ENCODE peak calls at places on chromosomes 13 and 19, in seven cellular contexts. W, S, O, E, Q, V and C are unnamed samples.

GRCh38 chr19:28482221-28482620 is 730.7 kb downstream of the UQCRFS1 start:
- DNase-seq in W (no peak), S (no peak), O (no peak), E (no peak), Q (no peak), V (no peak), C (peak)

GRCh38 chr19:42197375-42197817 is 20.1 kb downstream of the DEDD2 start:
- DNase-seq in W (no peak), S (no peak), O (no peak), E (no peak), Q (no peak), V (no peak), C (peak)

GRCh38 chr13:78680064-78680463 is 21.1 kb upstream of the OBI1 start:
- DNase-seq in W (no peak), S (no peak), O (no peak), E (no peak), Q (no peak), V (no peak), C (no peak)

GRCh38 chr19:6613711-6614110 is 22.8 kb upstream of the CD70 start:
- DNase-seq in W (no peak), S (no peak), O (no peak), E (no peak), Q (no peak), V (no peak), C (peak)

GRCh38 chr19:7862413-7862951 is 11.7 kb downstream of the PRR36 start:
- DNase-seq in W (no peak), S (peak), O (peak), E (peak), Q (peak), V (peak), C (no peak)

GRCh38 chr13:45500492-45501174 is 35.9 kb downstream of the COG3 start:
- DNase-seq in W (no peak), S (no peak), O (no peak), E (no peak), Q (peak), V (no peak), C (peak)

GRCh38 chr19:8481191-8481590 is 21.2 kb downstream of the PRAM1 start:
- DNase-seq in W (no peak), S (no peak), O (no peak), E (no peak), Q (no peak), V (no peak), C (no peak)

GRCh38 chr13:62129000-62129551 is 713.4 kb upstream of the PCDH20 start:
- DNase-seq in W (no peak), S (no peak), O (no peak), E (no peak), Q (no peak), V (no peak), C (no peak)

GRCh38 chr13:78603240-78603947 is at the start of gene POU4F1:
- DNase-seq in W (peak), S (no peak), O (peak), E (peak), Q (peak), V (no peak), C (no peak)

GRCh38 chr19:51333836-51334460 is 8.0 kb downstream of the VSIG10L start:
- DNase-seq in W (peak), S (no peak), O (no peak), E (no peak), Q (no peak), V (no peak), C (no peak)

GRCh38 chr19:39303373-39304184 is 7.4 kb downstream of the IFNL1 start:
- DNase-seq in W (no peak), S (no peak), O (no peak), E (no peak), Q (no peak), V (no peak), C (no peak)

GRCh38 chr19:36245210-36246005 is 30.5 kb downstream of the ZNF146 start:
- DNase-seq in W (no peak), S (no peak), O (no peak), E (peak), Q (peak), V (no peak), C (no peak)

GRCh38 chr13:35826626-35827254 is 304.4 kb downstream of the DCLK1 start:
- DNase-seq in W (no peak), S (no peak), O (no peak), E (no peak), Q (peak), V (no peak), C (no peak)

GRCh38 chr13:46211521-46212351 is at the start of gene LRRC63:
- DNase-seq in W (no peak), S (peak), O (peak), E (peak), Q (peak), V (peak), C (no peak)

GRCh38 chr13:24168980-24169379 is 8.5 kb downstream of the SPATA13 start:
- DNase-seq in W (no peak), S (no peak), O (no peak), E (peak), Q (no peak), V (no peak), C (no peak)

GRCh38 chr13:31093145-31093885 is 68.4 kb downstream of the HSPH1 start:
- DNase-seq in W (no peak), S (no peak), O (no peak), E (no peak), Q (no peak), V (no peak), C (no peak)

GRCh38 chr13:105410602-105411001 is 1124.9 kb downstream of the EFNB2 start:
- DNase-seq in W (peak), S (no peak), O (no peak), E (peak), Q (peak), V (no peak), C (no peak)

GRCh38 chr13:73096173-73097117 is 37.6 kb downstream of the KLF5 start:
- DNase-seq in W (no peak), S (no peak), O (no peak), E (no peak), Q (no peak), V (no peak), C (peak)

GRCh38 chr19:41706741-41707501 is 1.5 kb upstream of the CEACAM5 start:
- DNase-seq in W (no peak), S (peak), O (peak), E (peak), Q (peak), V (peak), C (no peak)

GRCh38 chr19:48802623-48803022 is 8.2 kb downstream of the BCAT2 start:
- DNase-seq in W (no peak), S (no peak), O (no peak), E (no peak), Q (no peak), V (no peak), C (no peak)

GRCh38 chr19:7211191-7211988 is 82.8 kb downstream of the INSR start:
- DNase-seq in W (no peak), S (no peak), O (no peak), E (peak), Q (no peak), V (no peak), C (peak)

GRCh38 chr19:57620673-57621348 is 6.8 kb downstream of the ZNF134 start:
- DNase-seq in W (no peak), S (no peak), O (no peak), E (no peak), Q (peak), V (no peak), C (peak)

GRCh38 chr19:42111384-42111783 is 20.9 kb downstream of the POU2F2 start:
- DNase-seq in W (no peak), S (no peak), O (no peak), E (no peak), Q (no peak), V (no peak), C (no peak)

GRCh38 chr13:110092869-110093268 is 214.1 kb downstream of the COL4A1 start:
- DNase-seq in W (no peak), S (no peak), O (no peak), E (no peak), Q (no peak), V (no peak), C (no peak)

GRCh38 chr13:112575680-112576079 is 12.3 kb downstream of the TUBGCP3 start:
- DNase-seq in W (no peak), S (no peak), O (no peak), E (peak), Q (no peak), V (no peak), C (no peak)

GRCh38 chr13:39952244-39953233 is 297.1 kb downstream of the COG6 start:
- DNase-seq in W (no peak), S (no peak), O (no peak), E (peak), Q (peak), V (no peak), C (peak)

GRCh38 chr19:14118165-14119051 is 846 bp upstream of the PRKACA start:
- DNase-seq in W (peak), S (peak), O (peak), E (peak), Q (peak), V (no peak), C (peak)

GRCh38 chr13:93685900-93686299 is 459.3 kb downstream of the GPC6 start:
- DNase-seq in W (no peak), S (no peak), O (no peak), E (no peak), Q (no peak), V (no peak), C (no peak)

GRCh38 chr13:50934735-50935419 is 25.3 kb downstream of the RNASEH2B start:
- DNase-seq in W (no peak), S (no peak), O (no peak), E (no peak), Q (no peak), V (no peak), C (no peak)

GRCh38 chr13:113546571-113547247 is 37.8 kb upstream of the TFDP1 start:
- DNase-seq in W (no peak), S (no peak), O (no peak), E (no peak), Q (no peak), V (no peak), C (peak)

GRCh38 chr13:52794589-52794988 is 53.9 kb downstream of the PCDH8 start:
- DNase-seq in W (no peak), S (no peak), O (no peak), E (no peak), Q (no peak), V (no peak), C (no peak)

GRCh38 chr13:36395280-36395679 is 37.0 kb upstream of the CCNA1 start:
- DNase-seq in W (no peak), S (no peak), O (no peak), E (no peak), Q (peak), V (no peak), C (peak)

GRCh38 chr19:3363841-3364500 is 2.4 kb upstream of the NFIC start:
- DNase-seq in W (no peak), S (no peak), O (no peak), E (peak), Q (no peak), V (no peak), C (no peak)

GRCh38 chr13:28408235-28408848 is 86.6 kb downstream of the FLT1 start:
- DNase-seq in W (no peak), S (no peak), O (no peak), E (peak), Q (no peak), V (no peak), C (no peak)

GRCh38 chr13:41136396-41137031 is 3.9 kb upstream of the KBTBD6 start:
- DNase-seq in W (no peak), S (no peak), O (no peak), E (no peak), Q (no peak), V (no peak), C (no peak)

GRCh38 chr13:51879133-51879532 is 17.4 kb downstream of the CCDC70 start:
- DNase-seq in W (no peak), S (no peak), O (no peak), E (no peak), Q (no peak), V (no peak), C (no peak)

GRCh38 chr19:7831452-7831851 is 1.4 kb downstream of the EVI5L start:
- DNase-seq in W (no peak), S (no peak), O (no peak), E (no peak), Q (no peak), V (no peak), C (peak)

GRCh38 chr13:105703843-105704242 is 831.6 kb downstream of the EFNB2 start:
- DNase-seq in W (no peak), S (no peak), O (no peak), E (no peak), Q (no peak), V (no peak), C (no peak)

GRCh38 chr19:41351339-41352245 is 2.1 kb downstream of the TGFB1 start:
- DNase-seq in W (no peak), S (peak), O (peak), E (peak), Q (peak), V (peak), C (no peak)

GRCh38 chr13:43431279-43431678 is 355.5 kb downstream of the ENOX1 start:
- DNase-seq in W (no peak), S (no peak), O (no peak), E (no peak), Q (no peak), V (no peak), C (peak)